ENCODE peak calls at places on chromosomes 16 and 17, in seven cellular contexts. P, V, W, H, Y, U and K are unnamed samples. For H3K4me1, the result is how much of the 10 kb centered on the place peaks cover.

GRCh38 chr16:85935957-85936760 is 37.2 kb downstream of the IRF8 start:
- DNase-seq in W (no peak), H (no peak), Y (no peak), V (no peak), P (no peak), U (no peak), K (no peak)

GRCh38 chr16:68281368-68282063 is 17.2 kb downstream of the SLC7A6 start:
- DNase-seq in W (no peak), Y (no peak), U (no peak), P (no peak), H (peak), V (no peak), K (no peak)

GRCh38 chr16:55909876-55910275 is 34.7 kb upstream of the CES5A start:
- DNase-seq in Y (no peak), H (no peak), U (no peak), P (no peak), W (no peak), V (no peak), K (no peak)

GRCh38 chr17:7729841-7730240 is 12.3 kb downstream of the DNAH2 start:
- DNase-seq in H (no peak), Y (no peak), W (no peak), U (no peak), V (no peak), P (no peak), K (no peak)

GRCh38 chr17:4573682-4574081 is 10.6 kb upstream of the SMTNL2 start:
- DNase-seq in Y (no peak), W (no peak), P (peak), H (no peak), U (no peak), V (no peak), K (peak)

GRCh38 chr17:73521376-73521775 is 122.9 kb downstream of the SDK2 start:
- DNase-seq in P (no peak), Y (no peak), W (no peak), H (no peak), V (no peak), U (no peak), K (peak)

GRCh38 chr17:46061435-46061834 is 62.4 kb downstream of the STH start:
- DNase-seq in U (peak), Y (no peak), P (no peak), V (no peak), W (no peak), H (no peak), K (no peak)

GRCh38 chr16:74999683-75000480 is 1.1 kb downstream of the ZNRF1 start:
- DNase-seq in U (no peak), H (peak), W (peak), Y (peak), V (no peak), P (peak), K (peak)

GRCh38 chr16:4214215-4214621 is 27.7 kb downstream of the SRL start:
- DNase-seq in H (peak), V (peak), Y (peak), W (no peak), P (no peak), U (peak), K (no peak)

GRCh38 chr16:14502256-14502875 is 127.7 kb downstream of the PARN start:
- DNase-seq in H (no peak), P (no peak), V (no peak), U (no peak), W (no peak), Y (no peak), K (no peak)

GRCh38 chr16:1430214-1430758 is 592 bp upstream of the PERCC1 start:
- DNase-seq in V (no peak), U (no peak), P (no peak), Y (no peak), W (no peak), H (no peak), K (no peak)

GRCh38 chr16:50534958-50535357 is 13.2 kb upstream of the NKD1 start:
- DNase-seq in V (no peak), H (no peak), P (no peak), Y (no peak), W (no peak), U (no peak), K (no peak)

GRCh38 chr17:79907217-79907715 is 68.0 kb upstream of the CBX4 start:
- DNase-seq in P (no peak), V (no peak), H (no peak), W (no peak), U (no peak), Y (no peak), K (no peak)

GRCh38 chr17:869567-870530 is 87.7 kb downstream of the MRM3 start:
- DNase-seq in V (peak), W (peak), U (peak), P (no peak), Y (peak), H (no peak), K (no peak)

GRCh38 chr17:13540546-13540945 is 61.2 kb downstream of the HS3ST3A1 start:
- DNase-seq in P (no peak), V (no peak), H (no peak), U (no peak), Y (no peak), W (no peak), K (no peak)

GRCh38 chr16:11297492-11298142 is 16.5 kb upstream of the PRM1 start:
- DNase-seq in H (peak), W (peak), P (peak), V (no peak), U (peak), Y (peak), K (peak)

GRCh38 chr16:68985268-68985667 is 120.2 kb upstream of the HAS3 start:
- DNase-seq in Y (no peak), V (no peak), H (no peak), P (no peak), W (no peak), U (peak), K (no peak)

GRCh38 chr16:25151996-25152395 is 40.5 kb downstream of the LCMT1 start:
- DNase-seq in H (no peak), W (no peak), V (no peak), Y (no peak), U (peak), P (no peak), K (no peak)

GRCh38 chr16:66516808-66517585 is 32.9 kb downstream of the TK2 start:
- DNase-seq in P (peak), U (peak), H (peak), Y (peak), V (peak), W (peak), K (peak)

GRCh38 chr16:68995011-68995504 is 110.4 kb upstream of the HAS3 start:
- DNase-seq in W (no peak), V (peak), U (peak), H (peak), P (no peak), Y (no peak), K (no peak)

GRCh38 chr17:68148936-68149335 is 98.9 kb upstream of the AMZ2 start:
- DNase-seq in Y (no peak), U (no peak), W (no peak), V (no peak), P (no peak), H (no peak), K (no peak)

GRCh38 chr16:9039208-9039607 is 52.2 kb upstream of the HAPSTR1 start:
- DNase-seq in U (peak), P (no peak), W (no peak), V (no peak), H (no peak), Y (no peak), K (no peak)

GRCh38 chr17:68401288-68401687 is 56.0 kb downstream of the WIPI1 start:
- DNase-seq in H (no peak), Y (no peak), U (no peak), W (no peak), P (no peak), V (no peak), K (no peak)

GRCh38 chr17:41024702-41025101 is 2.3 kb downstream of the KRTAP1-5 start:
- DNase-seq in P (no peak), U (no peak), W (no peak), V (no peak), Y (no peak), H (no peak), K (no peak)

GRCh38 chr16:67389911-67390815 is 3.1 kb downstream of the TPPP3 start:
- DNase-seq in P (peak), Y (no peak), U (no peak), W (peak), H (no peak), V (no peak), K (peak)

GRCh38 chr16:70795513-70795912 is 5.4 kb downstream of the VAC14 start:
- DNase-seq in V (no peak), H (no peak), U (no peak), P (no peak), W (no peak), Y (no peak), K (no peak)

GRCh38 chr16:17457513-17457912 is 13.2 kb downstream of the XYLT1 start:
- DNase-seq in V (no peak), W (no peak), P (no peak), Y (no peak), H (no peak), U (no peak), K (no peak)

GRCh38 chr17:65634533-65634932 is 73.1 kb upstream of the AXIN2 start:
- DNase-seq in W (no peak), P (no peak), V (no peak), U (no peak), H (peak), Y (no peak), K (peak)
- H3K4me3 ChIP-seq in W (no peak), P (no peak), V (no peak), U (no peak), H (no peak), Y (no peak), K (no peak)

GRCh38 chr17:50176559-50177471 is 11.0 kb downstream of the SGCA start:
- DNase-seq in V (no peak), P (no peak), U (no peak), H (no peak), Y (no peak), W (no peak), K (no peak)
- H3K4me1 ChIP-seq in V (under half), P (under half), U (under half), H (half or more), Y (under half), W (half or more), K (under half)

GRCh38 chr16:30369938-30370443 is 303 bp downstream of the TBC1D10B start:
- DNase-seq in H (no peak), Y (no peak), U (no peak), P (no peak), V (no peak), W (no peak), K (no peak)

GRCh38 chr16:30369091-30369937 is 980 bp downstream of the TBC1D10B start:
- DNase-seq in Y (no peak), H (no peak), V (no peak), P (no peak), U (no peak), W (no peak), K (peak)

GRCh38 chr16:30372037-30372712 is 1.9 kb upstream of the TBC1D10B start:
- DNase-seq in Y (no peak), U (no peak), H (no peak), V (no peak), W (no peak), P (no peak), K (no peak)

GRCh38 chr16:30371248-30371816 is 1.0 kb upstream of the TBC1D10B start:
- DNase-seq in W (no peak), U (no peak), H (no peak), V (no peak), Y (no peak), P (no peak), K (no peak)

DNA sequence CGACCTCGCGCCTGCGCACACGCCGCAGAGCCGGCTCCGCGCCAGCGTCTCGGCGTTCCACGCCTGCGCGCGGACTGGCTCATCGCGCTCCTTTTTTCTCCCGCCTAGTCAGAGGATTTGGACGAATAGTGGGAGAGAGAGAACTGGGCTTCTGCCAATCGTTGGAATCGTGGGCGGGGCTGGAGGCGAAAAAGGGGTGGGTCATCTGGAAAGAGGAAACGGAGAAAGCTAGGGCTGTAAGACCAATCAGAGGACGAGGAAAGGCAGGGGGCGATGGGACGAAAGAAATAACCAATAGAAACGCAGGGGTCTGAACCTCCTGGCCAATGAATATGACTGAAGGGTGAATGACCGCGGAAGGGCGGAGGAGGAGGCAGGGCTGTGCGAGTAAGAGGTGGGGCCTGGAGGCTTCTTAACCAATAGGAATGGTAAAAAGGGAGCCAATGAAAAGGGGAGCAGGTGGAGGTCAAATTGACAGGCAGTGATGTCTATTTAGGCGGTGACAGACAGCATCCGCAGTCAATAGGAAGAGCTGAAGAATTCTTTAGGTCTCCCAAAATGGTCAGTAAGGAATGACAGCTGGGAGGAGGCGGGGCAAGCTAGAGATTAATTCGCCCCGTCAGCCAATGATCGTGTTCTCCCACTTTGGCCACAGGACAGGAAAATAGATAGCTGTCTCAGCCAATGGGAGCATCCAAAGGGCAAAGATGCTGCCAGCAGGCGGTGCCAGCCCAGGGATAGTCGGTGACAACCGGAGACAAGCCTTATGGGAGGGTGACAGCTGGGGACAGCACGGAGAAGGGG is at the start of gene TBC1D10B:
- DNase-seq in H (peak), P (peak), V (peak), Y (peak), U (peak), W (peak), K (peak)
- TF ChIP-seq CTCF in H (peak), P (no peak), V (peak), Y (no peak), U (peak), W (peak), K (no peak)

GRCh38 chr17:3555189-3555796 is 2.3 kb downstream of the TRPV3 start:
- DNase-seq in W (no peak), Y (no peak), H (no peak), U (no peak), V (no peak), P (no peak), K (no peak)

GRCh38 chr17:3556239-3556904 is 1.2 kb downstream of the TRPV3 start:
- DNase-seq in Y (no peak), H (no peak), P (no peak), V (no peak), W (no peak), U (no peak), K (no peak)

GRCh38 chr17:3557768-3558583 is at the start of gene TRPV3:
- DNase-seq in Y (no peak), W (no peak), P (peak), V (peak), U (no peak), H (no peak), K (peak)

GRCh38 chr17:3558603-3559269 is 1.1 kb upstream of the TRPV3 start:
- DNase-seq in W (no peak), U (peak), H (no peak), P (no peak), V (peak), Y (no peak), K (peak)

GRCh38 chr17:3556905-3557767 is 476 bp downstream of the TRPV3 start:
- DNase-seq in P (no peak), U (no peak), Y (no peak), H (no peak), V (no peak), W (no peak), K (no peak)
- H3K4me3 ChIP-seq in P (no peak), U (no peak), Y (no peak), H (no peak), V (peak), W (no peak), K (no peak)

GRCh38 chr16:57949013-57949412 is 21.9 kb downstream of the CNGB1 start:
- DNase-seq in U (no peak), V (no peak), P (no peak), W (no peak), H (no peak), Y (no peak), K (no peak)

GRCh38 chr16:57951204-57951960 is 19.5 kb downstream of the CNGB1 start:
- DNase-seq in U (no peak), H (no peak), Y (no peak), W (no peak), V (no peak), P (no peak), K (no peak)

GRCh38 chr16:57948027-57948426 is 22.9 kb downstream of the CNGB1 start:
- DNase-seq in P (no peak), U (no peak), H (no peak), V (no peak), W (no peak), Y (no peak), K (no peak)

GRCh38 chr16:57950382-57950781 is 20.5 kb downstream of the CNGB1 start:
- DNase-seq in Y (no peak), V (no peak), W (no peak), U (no peak), P (no peak), H (no peak), K (no peak)

GRCh38 chr16:57949595-57950238 is 21.2 kb downstream of the CNGB1 start:
- DNase-seq in W (no peak), Y (no peak), P (no peak), U (no peak), H (no peak), V (no peak), K (no peak)
- H3K4me1 ChIP-seq in W (under half), Y (under half), P (under half), U (under half), H (under half), V (under half), K (under half)

GRCh38 chr17:42050360-42051012 is at the start of gene C17orf113:
- DNase-seq in U (peak), V (no peak), Y (peak), P (peak), W (peak), H (peak), K (peak)
- TF ChIP-seq CTCF in U (peak), V (peak), Y (peak), P (no peak), W (peak), H (peak), K (peak)

GRCh38 chr17:82020874-82021727 is 1.6 kb downstream of the CENPX start:
- DNase-seq in Y (peak), P (peak), W (peak), U (peak), H (peak), V (no peak), K (peak)
- H3K4me3 ChIP-seq in Y (no peak), P (peak), W (peak), U (peak), H (peak), V (peak), K (no peak)